ENCODE peak calls at places on chromosome 11, in ten cellular contexts. W is heart left ventricle; D is hypothalamus; R is CD4-positive, CD25-positive, alpha-beta regulatory T cell; J is activated T-helper 1 cell treated with anti-CD3 and anti-CD28 coated beads, Interleukin-2, amount 50 U/mL, for 16 hours; S is nephron progenitor cell; X is AG09319; E is posterior cingulate gyrus; G is activated CD4-positive, alpha-beta T cell treated with anti-CD3 and anti-CD28 coated beads, Interleukin-2, amount 10 ng/mL, durations not matched to agents 7 days and 5 days; M is ELR. C is an unnamed sample.

GRCh38 chr11:88404932-88405710 is 67.6 kb upstream of the CTSC start:
- DNase-seq in E (no peak), M (no peak), X (no peak), G (no peak), S (no peak), D (no peak), J (no peak), W (no peak), R (no peak), C (no peak)

GRCh38 chr11:6988506-6988905 is 31.6 kb downstream of the ZNF214 start:
- DNase-seq in E (no peak), R (no peak), S (no peak), W (no peak), D (no peak), J (no peak), X (no peak), M (no peak), G (no peak), C (no peak)

GRCh38 chr11:13119928-13120520 is 110.9 kb downstream of the RASSF10 start:
- DNase-seq in G (no peak), X (no peak), R (no peak), D (no peak), W (no peak), M (no peak), J (no peak), S (no peak), E (no peak), C (no peak)

GRCh38 chr11:4514196-4514595 is 30.8 kb upstream of the OR52M1 start:
- DNase-seq in W (no peak), E (no peak), X (no peak), J (no peak), R (no peak), S (no peak), G (no peak), M (no peak), D (no peak), C (no peak)

GRCh38 chr11:130177782-130178181 is 18.2 kb downstream of the ST14 start:
- DNase-seq in S (no peak), X (no peak), E (no peak), W (no peak), J (no peak), M (no peak), D (no peak), G (no peak), R (no peak), C (no peak)

GRCh38 chr11:77037057-77037456 is 2.9 kb downstream of the B3GNT6 start:
- DNase-seq in E (no peak), R (no peak), D (no peak), S (no peak), J (no peak), X (no peak), W (no peak), G (no peak), M (no peak), C (no peak)

GRCh38 chr11:70080763-70081162 is 2.6 kb downstream of the ANO1 start:
- DNase-seq in R (no peak), S (no peak), D (no peak), J (no peak), M (no peak), W (peak), G (no peak), X (no peak), E (no peak), C (no peak)

GRCh38 chr11:131889146-131889577 is 518.7 kb downstream of the NTM start:
- DNase-seq in M (peak), X (peak), S (peak), E (no peak), G (no peak), J (no peak), R (no peak), W (no peak), D (no peak), C (no peak)

GRCh38 chr11:70495351-70496310 is 97.3 kb downstream of the CTTN start:
- DNase-seq in D (no peak), S (no peak), G (no peak), R (no peak), M (no peak), J (no peak), X (no peak), E (no peak), W (peak), C (no peak)

GRCh38 chr11:71282581-71283351 is 30.4 kb upstream of the SHANK2 start:
- DNase-seq in J (no peak), X (no peak), M (no peak), W (no peak), G (no peak), D (no peak), R (no peak), E (no peak), S (no peak), C (no peak)

GRCh38 chr11:57467508-57468157 is 7.3 kb downstream of the RTN4RL2 start:
- DNase-seq in W (no peak), D (no peak), S (no peak), R (no peak), M (no peak), G (no peak), E (no peak), J (no peak), X (no peak), C (no peak)

GRCh38 chr11:22304337-22304961 is 33.7 kb upstream of the SLC17A6 start:
- DNase-seq in R (peak), D (no peak), X (peak), W (no peak), G (no peak), J (no peak), M (peak), E (no peak), S (no peak), C (no peak)

GRCh38 chr11:62443390-62444201 is 24.8 kb downstream of the SCGB1A1 start:
- DNase-seq in W (no peak), M (no peak), G (no peak), X (no peak), R (no peak), S (no peak), E (no peak), D (no peak), J (no peak), C (no peak)

GRCh38 chr11:44652901-44653644 is 73.7 kb upstream of the TSPAN18 start:
- DNase-seq in R (no peak), D (no peak), G (no peak), M (no peak), S (no peak), J (no peak), X (no peak), W (no peak), E (no peak), C (no peak)

GRCh38 chr11:87529486-87529885 is 491.8 kb downstream of the TMEM135 start:
- DNase-seq in M (no peak), W (no peak), E (no peak), R (no peak), X (no peak), S (no peak), D (no peak), J (no peak), G (no peak), C (no peak)

GRCh38 chr11:1083621-1084551 is 9.2 kb downstream of the MUC2 start:
- DNase-seq in X (no peak), E (peak), J (no peak), S (no peak), R (no peak), D (no peak), W (peak), G (no peak), M (no peak), C (no peak)

GRCh38 chr11:106378513-106379179 is 301.2 kb downstream of the AASDHPPT start:
- DNase-seq in R (no peak), E (no peak), X (no peak), W (no peak), J (no peak), D (no peak), M (no peak), S (no peak), G (no peak), C (no peak)

GRCh38 chr11:115301029-115301428 is 203.2 kb downstream of the CADM1 start:
- DNase-seq in X (no peak), G (no peak), W (no peak), D (no peak), S (no peak), R (no peak), J (no peak), E (no peak), M (peak), C (no peak)

GRCh38 chr11:46291441-46292143 is 14.1 kb downstream of the CREB3L1 start:
- DNase-seq in G (no peak), R (no peak), S (no peak), J (no peak), W (peak), D (no peak), X (no peak), E (no peak), M (peak), C (no peak)

GRCh38 chr11:113876074-113876797 is 864 bp upstream of the USP28 start:
- DNase-seq in D (no peak), M (no peak), W (no peak), G (no peak), E (no peak), J (no peak), X (no peak), R (no peak), S (no peak), C (no peak)

GRCh38 chr11:114164546-114164945 is 105.0 kb downstream of the ZBTB16 start:
- DNase-seq in X (no peak), M (no peak), R (no peak), J (no peak), G (no peak), E (no peak), S (no peak), D (no peak), W (no peak), C (no peak)

GRCh38 chr11:84212467-84213390 is 926.6 kb upstream of the CCDC90B start:
- DNase-seq in J (no peak), M (no peak), S (no peak), X (no peak), W (no peak), D (no peak), R (no peak), E (peak), G (no peak), C (no peak)

GRCh38 chr11:46930089-46930488 is 6.5 kb upstream of the CSTPP1 start:
- DNase-seq in J (no peak), G (no peak), E (no peak), S (no peak), W (no peak), M (peak), X (no peak), D (no peak), R (no peak), C (no peak)

GRCh38 chr11:111378773-111379499 is at the start of gene POU2AF1:
- DNase-seq in S (no peak), M (peak), E (no peak), J (peak), W (no peak), G (peak), R (peak), X (peak), D (no peak), C (no peak)

GRCh38 chr11:59614277-59615131 is 1.1 kb downstream of the OSBP start:
- DNase-seq in D (no peak), S (no peak), M (peak), G (no peak), J (no peak), W (no peak), R (no peak), X (no peak), E (no peak), C (no peak)

GRCh38 chr11:111344032-111344431 is 35.0 kb downstream of the POU2AF1 start:
- DNase-seq in E (no peak), G (no peak), J (no peak), R (no peak), D (no peak), X (peak), W (no peak), S (no peak), M (no peak), C (no peak)

GRCh38 chr11:67120881-67121710 is 2.0 kb downstream of the KDM2A start:
- DNase-seq in W (no peak), D (no peak), R (no peak), S (no peak), J (no peak), E (no peak), X (no peak), M (peak), G (peak), C (peak)

GRCh38 chr11:114258696-114259095 is 37.5 kb upstream of the NNMT start:
- DNase-seq in E (no peak), J (no peak), W (no peak), X (no peak), S (no peak), R (no peak), M (no peak), D (no peak), G (no peak), C (no peak)

GRCh38 chr11:93444671-93445073 is 98.5 kb downstream of the SMCO4 start:
- DNase-seq in W (no peak), M (peak), E (no peak), R (no peak), G (peak), D (no peak), S (peak), J (no peak), X (no peak), C (no peak)